ENCODE peak calls at places on chromosome X, in eight cellular contexts. V, B, X, R, O, Y, D and K are unnamed samples.

GRCh38 chrX:105646592-105647372 is 175.6 kb upstream of the NRK start:
- DNase-seq in B (no peak), O (no peak), R (no peak), D (no peak), Y (no peak), V (no peak), X (no peak), K (no peak)

GRCh38 chrX:68571292-68572256 is 72.7 kb downstream of the YIPF6 start:
- DNase-seq in O (no peak), R (no peak), B (peak), X (no peak), V (no peak), Y (peak), D (no peak), K (no peak)

GRCh38 chrX:56803849-56804681 is 75.0 kb downstream of the NBDY start:
- DNase-seq in B (no peak), R (peak), Y (peak), V (no peak), X (no peak), D (peak), O (no peak), K (no peak)

GRCh38 chrX:18620349-18620748 is 51.6 kb downstream of the RS1 start:
- DNase-seq in Y (no peak), V (no peak), B (no peak), R (no peak), O (no peak), D (no peak), X (no peak), K (no peak)

GRCh38 chrX:151982217-151982616 is 7.7 kb upstream of the GABRE start:
- DNase-seq in B (peak), V (no peak), X (no peak), R (no peak), Y (no peak), D (no peak), O (no peak), K (no peak)

GRCh38 chrX:53374222-53374820 is 48.1 kb downstream of the SMC1A start:
- DNase-seq in O (no peak), V (no peak), D (no peak), X (no peak), Y (no peak), B (no peak), R (no peak), K (no peak)

GRCh38 chrX:137052641-137053235 is 18.9 kb upstream of the GPR101 start:
- DNase-seq in R (no peak), V (peak), D (no peak), Y (peak), O (no peak), X (no peak), B (no peak), K (no peak)

GRCh38 chrX:9114245-9114644 is 80.3 kb upstream of the FAM9B start:
- DNase-seq in B (no peak), R (no peak), X (no peak), O (no peak), Y (no peak), D (no peak), V (no peak), K (no peak)

GRCh38 chrX:118522230-118522926 is 26.8 kb downstream of the DOCK11 start:
- DNase-seq in B (no peak), R (no peak), O (no peak), D (no peak), Y (no peak), X (no peak), V (no peak), K (no peak)

GRCh38 chrX:136880003-136880451 is 498 bp downstream of the RBMX start:
- DNase-seq in R (peak), V (peak), Y (peak), D (peak), B (peak), X (peak), O (peak), K (no peak)

GRCh38 chrX:15334561-15334960 is 762 bp downstream of the PIGA start:
- DNase-seq in Y (peak), D (no peak), B (no peak), X (no peak), R (no peak), O (no peak), V (no peak), K (no peak)

GRCh38 chrX:45806410-45807121 is 605.9 kb upstream of the DIPK2B start:
- DNase-seq in V (no peak), Y (peak), X (no peak), O (no peak), D (no peak), B (peak), R (no peak), K (no peak)

GRCh38 chrX:150857453-150857852 is 41.0 kb downstream of the CD99L2 start:
- DNase-seq in V (no peak), R (no peak), X (no peak), D (no peak), Y (no peak), O (no peak), B (no peak), K (no peak)

GRCh38 chrX:155070975-155071693 is at the start of the genes BRCC3, CMC4 and MTCP1:
- DNase-seq in B (peak), Y (peak), R (peak), O (peak), V (peak), X (peak), D (peak), K (peak)

GRCh38 chrX:133580630-133581029 is 165.3 kb upstream of the GPC4 start:
- DNase-seq in R (no peak), V (no peak), Y (no peak), D (no peak), O (no peak), X (no peak), B (peak), K (no peak)

GRCh38 chrX:111168314-111168713 is 72.3 kb downstream of the PAK3 start:
- DNase-seq in B (peak), V (peak), R (no peak), O (no peak), Y (no peak), X (no peak), D (no peak), K (no peak)

GRCh38 chrX:17078031-17078730 is 131.7 kb downstream of the REPS2 start:
- DNase-seq in Y (no peak), R (no peak), D (no peak), X (no peak), O (no peak), B (peak), V (no peak), K (no peak)

GRCh38 chrX:22399793-22400192 is 127.1 kb downstream of the CBLL2 start:
- DNase-seq in V (no peak), Y (no peak), D (no peak), O (no peak), X (no peak), R (no peak), B (peak), K (no peak)

GRCh38 chrX:10577863-10578262 is 42.5 kb downstream of the MID1 start:
- DNase-seq in O (no peak), X (no peak), D (no peak), Y (no peak), B (peak), V (no peak), R (no peak), K (no peak)

GRCh38 chrX:42567268-42567667 is 210.7 kb downstream of the PPP1R2C start:
- DNase-seq in R (no peak), X (no peak), B (no peak), V (no peak), D (no peak), Y (no peak), O (no peak), K (no peak)

GRCh38 chrX:155612312-155613224 is at the start of gene TMLHE:
- DNase-seq in V (peak), X (peak), Y (peak), O (peak), B (peak), R (peak), D (peak), K (no peak)

GRCh38 chrX:30715976-30716375 is 62.8 kb downstream of the GK start:
- DNase-seq in Y (no peak), D (no peak), B (no peak), X (no peak), V (no peak), O (no peak), R (no peak), K (no peak)

GRCh38 chrX:39576081-39576701 is 521.6 kb downstream of the BCOR start:
- DNase-seq in B (no peak), D (no peak), R (no peak), V (peak), O (no peak), X (no peak), Y (no peak), K (no peak)

GRCh38 chrX:17375631-17376380 is 806 bp downstream of the NHS start:
- DNase-seq in R (peak), B (peak), X (peak), O (no peak), Y (peak), D (peak), V (peak), K (no peak)

GRCh38 chrX:38879631-38880220 is 78.5 kb downstream of the MID1IP1 start:
- DNase-seq in V (no peak), R (peak), X (peak), O (no peak), Y (no peak), D (no peak), B (no peak), K (no peak)

GRCh38 chrX:47316276-47317025 is 53.9 kb upstream of the ZNF157 start:
- DNase-seq in V (peak), Y (no peak), R (no peak), B (no peak), D (no peak), O (no peak), X (no peak), K (no peak)

GRCh38 chrX:106481341-106481740 is 130.4 kb upstream of the RADX start:
- DNase-seq in Y (no peak), O (no peak), R (no peak), X (peak), B (peak), D (no peak), V (peak), K (no peak)

GRCh38 chrX:154986826-154987575 is 35.5 kb downstream of the F8 start:
- DNase-seq in Y (no peak), V (no peak), R (no peak), D (no peak), X (no peak), B (peak), O (no peak), K (no peak)

GRCh38 chrX:113522814-113523213 is 682.2 kb upstream of the AMOT start:
- DNase-seq in V (no peak), B (no peak), X (no peak), D (no peak), R (no peak), Y (peak), O (no peak), K (no peak)

GRCh38 chrX:53261573-53261972 is 19.8 kb downstream of the IQSEC2 start:
- DNase-seq in D (no peak), R (no peak), X (no peak), V (no peak), O (no peak), B (no peak), Y (no peak), K (no peak)

GRCh38 chrX:103626855-103627254 is 1.9 kb upstream of the TCEAL1 start:
- DNase-seq in R (no peak), O (no peak), D (no peak), V (no peak), X (no peak), Y (no peak), B (no peak), K (no peak)

GRCh38 chrX:103631145-103631544 is 2.4 kb downstream of the TCEAL1 start:
- DNase-seq in B (no peak), O (no peak), R (no peak), D (no peak), X (no peak), Y (no peak), V (no peak), K (no peak)

GRCh38 chrX:103628386-103629290 is at the start of gene TCEAL1:
- DNase-seq in O (peak), Y (peak), B (peak), R (peak), V (peak), X (peak), D (peak), K (no peak)

GRCh38 chrX:103629295-103630170 is 758 bp downstream of the TCEAL1 start:
- DNase-seq in Y (peak), V (peak), X (peak), B (peak), R (peak), O (peak), D (peak), K (no peak)

GRCh38 chrX:103630171-103630511 is 1.4 kb downstream of the TCEAL1 start:
- DNase-seq in Y (no peak), D (no peak), X (no peak), B (no peak), R (no peak), V (no peak), O (no peak), K (no peak)
- TF ChIP-seq CTCF in Y (no peak), D (peak), X (no peak), B (no peak), R (no peak), V (no peak), O (no peak), K (no peak)

DNA sequence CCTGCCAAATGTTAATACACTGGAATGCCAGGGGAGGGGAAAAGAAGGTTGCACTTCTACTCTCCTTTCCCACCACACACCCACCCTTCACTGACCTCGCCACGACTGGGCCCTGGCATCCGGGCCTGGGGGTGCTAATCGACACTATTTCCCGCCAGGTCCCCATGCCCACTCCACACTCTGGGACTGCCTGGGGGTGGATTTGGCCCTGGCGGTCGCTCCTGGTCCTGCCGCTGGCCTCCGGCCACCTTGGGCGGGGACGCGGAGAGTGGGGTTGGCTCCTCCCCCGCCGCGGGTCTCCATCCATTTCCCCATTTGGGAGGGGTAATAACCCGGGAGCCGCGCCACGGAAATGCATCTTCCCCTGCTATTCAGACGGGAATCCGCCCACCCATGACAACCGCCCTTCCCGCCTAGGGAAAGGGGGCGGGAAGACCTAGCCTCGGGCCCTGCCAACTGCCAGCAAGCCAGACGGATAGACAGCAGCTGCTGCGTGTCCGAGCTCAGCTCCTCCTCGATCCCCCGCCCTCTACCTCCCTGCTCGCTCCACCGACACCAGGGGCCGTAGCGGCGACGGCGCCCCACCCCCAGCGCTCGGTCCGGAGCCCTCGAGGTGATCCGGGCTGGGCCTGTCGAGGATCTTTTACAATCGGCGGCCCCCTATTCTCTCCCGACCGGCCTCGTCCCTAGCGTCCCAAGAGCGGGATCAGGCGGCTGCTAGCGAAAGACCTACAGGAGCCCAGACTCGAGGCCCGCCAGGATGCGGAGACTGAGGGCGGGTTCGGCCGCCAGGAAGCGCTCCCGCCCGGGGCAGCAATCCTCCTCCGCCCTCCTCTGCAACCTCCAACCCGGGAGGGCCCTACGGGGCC is 78.0 kb downstream of the RLIM start:
- DNase-seq in R (peak), O (peak), B (peak), V (peak), X (peak), D (peak), Y (peak), K (peak)
- TF ChIP-seq CTCF in R (peak), O (peak), B (peak), V (peak), X (peak), D (peak), Y (no peak), K (no peak)

DNA sequence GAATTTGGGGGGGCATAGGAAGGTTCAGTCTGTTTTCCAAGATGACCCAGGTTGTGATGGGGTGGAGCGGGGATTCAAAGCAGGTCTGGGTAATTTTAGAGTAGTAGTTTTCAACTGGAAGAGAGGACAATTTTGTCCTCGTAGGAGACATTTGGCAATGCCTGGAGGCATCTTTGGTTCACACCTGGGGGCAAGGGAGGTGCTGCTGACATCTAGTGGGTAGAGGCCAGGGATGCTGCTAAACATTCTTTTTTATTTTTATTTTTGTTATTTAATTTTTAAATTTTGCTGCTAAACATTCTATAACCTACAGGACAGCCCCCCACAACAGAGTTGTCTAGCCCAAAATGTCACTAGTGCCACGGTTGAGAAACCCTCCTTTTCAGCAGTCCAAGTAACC is 1.9 kb downstream of the RAB9A start:
- DNase-seq in O (no peak), Y (no peak), R (no peak), B (no peak), X (no peak), D (no peak), V (no peak), K (no peak)
- TF ChIP-seq CTCF in O (no peak), Y (no peak), R (no peak), B (no peak), X (no peak), D (no peak), V (no peak), K (no peak)

GRCh38 chrX:124994404-124994803 is 325.3 kb upstream of the TEX13C start:
- DNase-seq in D (no peak), O (no peak), Y (no peak), B (no peak), V (no peak), R (no peak), X (no peak), K (no peak)

GRCh38 chrX:124993735-124994134 is 325.9 kb upstream of the TEX13C start:
- DNase-seq in Y (no peak), D (no peak), V (no peak), O (no peak), X (no peak), B (no peak), R (no peak), K (no peak)
- TF ChIP-seq CTCF in Y (no peak), D (no peak), V (no peak), O (no peak), X (no peak), B (no peak), R (no peak), K (no peak)